ENCODE peak calls at places on chromosomes 1 and 21, in four cellular contexts. Y, K, W and G are unnamed samples.

GRCh38 chr1:155320661-155321576 is at the start of gene RUSC1:
- DNase-seq in K (peak; percentile 93), Y (peak; percentile 90), W (peak; percentile 67), G (peak; percentile 72)

GRCh38 chr1:64537942-64538341 is 68.0 kb downstream of the CACHD1 start:
- DNase-seq in W (no peak), Y (no peak), K (no peak), G (no peak)

GRCh38 chr1:183237046-183237445 is 51.0 kb downstream of the LAMC2 start:
- DNase-seq in Y (no peak), K (no peak), W (no peak), G (no peak)

GRCh38 chr1:100627018-100627716 is 89.2 kb downstream of the GPR88 start:
- DNase-seq in K (no peak), Y (no peak), W (no peak), G (no peak)

GRCh38 chr1:30300669-30301068 is 422.7 kb downstream of the MATN1 start:
- DNase-seq in Y (no peak), K (no peak), W (no peak), G (no peak)

GRCh38 chr1:8017495-8018310 is 8.4 kb downstream of the ERRFI1 start:
- DNase-seq in K (no peak), W (peak; percentile 59), Y (no peak), G (peak; percentile 62)

GRCh38 chr1:208207388-208208131 is 36.6 kb downstream of the PLXNA2 start:
- DNase-seq in W (peak; percentile 77), Y (no peak), K (peak; percentile 17), G (peak; percentile 83)

GRCh38 chr1:211420389-211420788 is 71.6 kb downstream of the RD3 start:
- DNase-seq in W (no peak), Y (no peak), K (no peak), G (no peak)

GRCh38 chr1:228871314-228872061 is 136.2 kb downstream of the RHOU start:
- DNase-seq in W (no peak), Y (no peak), K (no peak), G (no peak)

GRCh38 chr1:37752583-37753471 is 12.1 kb downstream of the EPHA10 start:
- DNase-seq in Y (no peak), W (no peak), K (peak; percentile 62), G (peak; percentile 28)

GRCh38 chr1:29081201-29081600 is 42.5 kb downstream of the TMEM200B start:
- DNase-seq in K (no peak), W (no peak), Y (no peak), G (no peak)

GRCh38 chr1:188122646-188123045 is 1293.9 kb downstream of the PLA2G4A start:
- DNase-seq in Y (no peak), K (no peak), W (no peak), G (no peak)

GRCh38 chr1:31739281-31739853 is 24.8 kb downstream of the ADGRB2 start:
- DNase-seq in Y (no peak), K (peak; percentile 62), W (no peak), G (no peak)

GRCh38 chr21:41317458-41317857 is 857 bp downstream of the FAM3B start:
- DNase-seq in K (no peak), Y (no peak), W (no peak), G (no peak)

GRCh38 chr1:225441314-225442119 is 13.7 kb upstream of the LBR start:
- DNase-seq in Y (no peak), W (no peak), K (no peak), G (no peak)

GRCh38 chr1:90127288-90127953 is 132.5 kb downstream of the ZNF326 start:
- DNase-seq in Y (no peak), K (no peak), W (no peak), G (no peak)

GRCh38 chr1:112177314-112177713 is 187.8 kb upstream of the KCND3 start:
- DNase-seq in Y (no peak), K (peak; percentile 3), W (no peak), G (no peak)

GRCh38 chr1:3469104-3469848 is 14.8 kb downstream of the ARHGEF16 start:
- DNase-seq in Y (no peak), K (no peak), W (no peak), G (no peak)

GRCh38 chr1:211947396-211948295 is 87.7 kb downstream of the INTS7 start:
- DNase-seq in Y (no peak), W (no peak), K (peak; percentile 48), G (no peak)

GRCh38 chr1:25971882-25972180 is 26.0 kb downstream of the PAFAH2 start:
- DNase-seq in W (no peak), K (no peak), Y (no peak), G (no peak)
- H3K4me3 ChIP-seq in W (no peak overlapping the region), K (no peak overlapping the region), Y (no peak overlapping the region), G (no peak overlapping the region)

DNA sequence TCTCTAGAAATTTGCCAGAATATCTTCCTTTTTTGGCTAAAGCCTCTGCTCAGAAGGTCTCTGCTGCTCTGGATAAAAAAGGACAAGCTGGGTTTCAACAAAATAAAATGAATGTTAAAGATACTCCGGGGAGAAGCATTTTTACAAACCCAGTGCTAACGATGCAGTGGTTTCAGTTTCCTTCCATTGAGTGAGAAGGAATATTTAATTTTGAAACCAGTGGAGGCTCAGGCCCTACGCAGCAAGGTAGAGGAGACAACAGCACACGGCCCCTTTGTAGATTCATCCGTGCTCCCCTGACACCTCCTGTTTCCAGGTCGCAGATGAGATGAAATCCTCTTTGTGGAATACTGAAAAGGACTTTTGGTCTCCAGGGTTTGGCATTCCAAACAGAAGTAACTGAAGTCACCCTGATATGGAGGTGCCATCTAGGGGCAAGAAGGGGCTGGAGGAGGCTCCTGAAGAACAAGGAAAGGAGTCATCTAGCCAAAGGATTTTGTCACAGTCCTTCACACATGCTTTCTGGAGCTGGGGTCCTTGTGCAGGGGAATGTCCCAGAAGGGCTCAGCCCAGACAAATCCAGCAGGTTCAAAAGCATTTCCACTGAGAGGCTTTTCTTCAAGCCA is 65.7 kb upstream of the SYT6 start:
- DNase-seq in W (no peak), K (peak; percentile 45), Y (no peak), G (no peak)
- TF ChIP-seq CTCF in W (no peak), K (peak; percentile 72), Y (no peak), G (no peak)

GRCh38 chr1:226948051-226948450 is 8.0 kb downstream of the COQ8A start:
- DNase-seq in K (no peak), Y (peak; percentile 10), W (no peak), G (no peak)
- H3K4me1 ChIP-seq in K (peaks cover 13% of the 10 kb centered on the region), Y (peaks cover 33% of the 10 kb centered on the region), W (no peaks in the 10 kb centered on the region), G (peaks cover 28% of the 10 kb centered on the region)

GRCh38 chr1:159170639-159171038 is 776 bp upstream of the CADM3 start:
- DNase-seq in W (no peak), Y (no peak), K (no peak), G (no peak)

GRCh38 chr1:159171688-159172501 is 480 bp downstream of the CADM3 start:
- DNase-seq in K (peak; percentile 73), Y (no peak), W (no peak), G (no peak)

GRCh38 chr1:159171254-159171687 is at the start of gene CADM3:
- DNase-seq in K (peak; percentile 84), Y (no peak), W (no peak), G (no peak)

GRCh38 chr1:159173303-159173702 is 1.9 kb downstream of the CADM3 start:
- DNase-seq in K (no peak), Y (no peak), W (no peak), G (no peak)

DNA sequence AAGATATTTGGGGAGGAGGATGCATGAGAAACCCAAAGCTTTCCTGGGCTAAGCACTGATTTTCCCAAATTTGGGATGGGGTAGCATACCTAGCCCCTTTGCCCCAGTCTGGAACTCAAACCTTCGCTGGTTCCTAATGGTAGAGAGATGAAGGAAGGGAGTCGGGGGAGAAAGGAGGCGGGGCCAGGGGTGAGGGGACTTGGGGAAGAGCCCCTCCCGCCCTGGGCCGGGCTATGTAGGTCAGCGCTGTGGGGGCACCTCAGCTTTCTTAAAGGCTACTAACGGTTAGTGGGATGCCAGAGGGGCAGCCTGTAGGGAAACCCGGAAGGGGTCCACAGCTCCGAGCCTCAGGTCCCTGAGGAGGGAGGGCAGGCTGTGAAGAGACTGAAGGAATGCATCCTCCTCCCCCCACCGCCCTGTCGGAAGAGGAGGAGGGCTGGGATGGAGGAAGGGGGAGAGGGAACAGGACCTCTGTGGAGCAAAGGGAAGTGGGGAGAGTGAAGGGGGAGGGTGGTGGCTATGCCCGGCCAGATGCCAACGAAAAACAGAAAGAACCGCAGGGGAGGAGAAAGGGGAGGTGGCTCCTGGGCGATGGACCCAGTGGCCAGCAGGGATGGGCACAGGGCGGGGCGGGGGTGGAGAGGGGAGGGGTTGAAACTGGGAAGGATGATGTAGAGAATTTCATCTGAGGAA is 1.3 kb downstream of the CADM3 start:
- DNase-seq in W (no peak), Y (no peak), K (peak; percentile 86), G (no peak)
- H3K4me3 ChIP-seq in W (no peak overlapping the region), Y (no peak overlapping the region), K (peak overlapping the region; percentile 93), G (no peak overlapping the region)

GRCh38 chr1:190323530-190323929 is 154.1 kb downstream of the BRINP3 start:
- DNase-seq in K (no peak), W (no peak), Y (no peak), G (no peak)

GRCh38 chr1:190320952-190321351 is 156.7 kb downstream of the BRINP3 start:
- DNase-seq in K (peak; percentile 57), Y (no peak), W (no peak), G (no peak)
- TF ChIP-seq CTCF in K (peak; percentile 69), Y (no peak), W (no peak), G (no peak)